ENCODE peak calls at places on chromosome 21, in four cellular contexts. P is fibroblast of lung, Y is cardiac muscle cell, U is heart right ventricle. A is an unnamed sample. For H3K4me1, the result is how much of the 10 kb centered on the place peaks cover.

GRCh38 chr21:17848228-17848627 is 29.1 kb upstream of the C21orf91 start:
- DNase-seq in U (peak), Y (no peak), P (peak), A (no peak)

GRCh38 chr21:14869984-14870840 is 194.6 kb downstream of the NRIP1 start:
- DNase-seq in U (no peak), P (no peak), Y (no peak), A (no peak)

GRCh38 chr21:31803039-31804007 is 69.5 kb upstream of the HUNK start:
- DNase-seq in P (no peak), Y (no peak), U (no peak), A (no peak)

GRCh38 chr21:33024278-33025103 is 1.2 kb upstream of the OLIG2 start:
- DNase-seq in U (no peak), P (no peak), Y (no peak), A (no peak)

GRCh38 chr21:31446206-31446900 is 102.3 kb upstream of the TIAM1 start:
- DNase-seq in P (no peak), U (no peak), Y (no peak), A (no peak)

GRCh38 chr21:33022489-33022827 is 3.3 kb upstream of the OLIG2 start:
- DNase-seq in P (no peak), U (no peak), Y (no peak), A (no peak)

GRCh38 chr21:32392299-32392879 is 423 bp downstream of the URB1 start:
- DNase-seq in U (no peak), Y (no peak), P (no peak), A (no peak)

GRCh38 chr21:39867198-39867650 is at the start of gene PCP4:
- DNase-seq in U (peak), Y (peak), P (peak), A (peak)

GRCh38 chr21:15084668-15085067 is 19.9 kb upstream of the NRIP1 start:
- DNase-seq in U (no peak), P (no peak), Y (no peak), A (no peak)

GRCh38 chr21:41558842-41559241 is 50.9 kb upstream of the TMPRSS2 start:
- DNase-seq in P (no peak), U (no peak), Y (no peak), A (no peak)
- H3K4me1 ChIP-seq in P (under half), U (under half), Y (under half), A (under half)

GRCh38 chr21:25927195-25927880 is 192.6 kb downstream of the GABPA start:
- DNase-seq in Y (peak), U (no peak), P (no peak), A (no peak)
- H3K27ac ChIP-seq in Y (peak), U (peak), P (no peak), A (peak)

GRCh38 chr21:45630066-45630694 is 13.3 kb upstream of the PCBP3 start:
- DNase-seq in P (no peak), Y (no peak), U (no peak), A (no peak)
- H3K4me1 ChIP-seq in P (under half), Y (under half), U (under half), A (under half)

GRCh38 chr21:38081663-38082062 is 165.4 kb upstream of the KCNJ6 start:
- DNase-seq in U (no peak), Y (no peak), P (no peak), A (no peak)
- H3K27ac ChIP-seq in U (no peak), Y (no peak), P (no peak), A (peak)

GRCh38 chr21:44450402-44450801 is 4.9 kb upstream of the LRRC3 start:
- DNase-seq in Y (no peak), U (no peak), P (no peak), A (no peak)
- H3K4me1 ChIP-seq in Y (under half), U (under half), P (under half), A (under half)

A was measured in right cardiac atrium.